ENCODE peak calls at places on chromosome 12, in six cellular contexts. X, L, Z, V, Y and N are unnamed samples.

GRCh38 chr12:88578821-88579518 is 1.3 kb downstream of the KITLG start:
- DNase-seq in X (no peak), Z (no peak), Y (no peak), V (no peak), L (no peak), N (no peak)

GRCh38 chr12:131116437-131117117 is 162.9 kb downstream of the ADGRD1 start:
- DNase-seq in L (no peak), X (peak), Y (no peak), V (no peak), Z (no peak), N (no peak)

GRCh38 chr12:19700969-19701368 is 261.7 kb downstream of the AEBP2 start:
- DNase-seq in V (no peak), X (no peak), Z (no peak), L (no peak), Y (no peak), N (no peak)

GRCh38 chr12:98653866-98654493 is 8.9 kb downstream of the APAF1 start:
- DNase-seq in L (no peak), Y (no peak), X (no peak), Z (peak), V (no peak), N (no peak)

GRCh38 chr12:46177842-46178608 is 90.8 kb downstream of the SLC38A1 start:
- DNase-seq in L (no peak), X (no peak), V (no peak), Y (no peak), Z (no peak), N (no peak)

GRCh38 chr12:91186189-91186588 is 3.6 kb upstream of the DCN start:
- DNase-seq in L (no peak), Y (no peak), Z (no peak), X (no peak), V (no peak), N (no peak)

GRCh38 chr12:79689041-79689476 is 1.7 kb downstream of the PAWR start:
- DNase-seq in X (no peak), Z (peak), Y (no peak), L (no peak), V (no peak), N (no peak)

GRCh38 chr12:65892905-65893304 is 68.6 kb downstream of the HMGA2 start:
- DNase-seq in Y (no peak), L (no peak), X (no peak), Z (no peak), V (no peak), N (no peak)

GRCh38 chr12:79689477-79690155 is 1.1 kb downstream of the PAWR start:
- DNase-seq in L (peak), Z (peak), Y (no peak), V (peak), X (peak), N (peak)

GRCh38 chr12:97336896-97337751 is 125.5 kb upstream of the RMST start:
- DNase-seq in Z (no peak), Y (no peak), L (no peak), X (no peak), V (no peak), N (no peak)

GRCh38 chr12:120879711-120880300 is 24.4 kb downstream of the SPPL3 start:
- DNase-seq in X (no peak), Y (no peak), V (no peak), L (no peak), Z (no peak), N (no peak)

GRCh38 chr12:92629349-92630065 is 73.3 kb upstream of the PLEKHG7 start:
- DNase-seq in V (no peak), Y (no peak), Z (no peak), L (no peak), X (no peak), N (no peak)

GRCh38 chr12:92973614-92974013 is 44.5 kb upstream of the EEA1 start:
- DNase-seq in V (no peak), Y (no peak), Z (no peak), L (no peak), X (no peak), N (no peak)

GRCh38 chr12:6868211-6869048 is 1.1 kb downstream of the TPI1 start:
- DNase-seq in L (no peak), V (no peak), Y (no peak), Z (peak), X (no peak), N (no peak)

GRCh38 chr12:97630875-97631274 is 168.3 kb downstream of the RMST start:
- DNase-seq in X (no peak), L (no peak), V (no peak), Y (no peak), Z (no peak), N (no peak)

GRCh38 chr12:65487679-65488078 is 209.2 kb downstream of the MSRB3 start:
- DNase-seq in L (no peak), Z (no peak), V (no peak), Y (no peak), X (no peak), N (no peak)

GRCh38 chr12:530308-530707 is 70.6 kb downstream of the B4GALNT3 start:
- DNase-seq in V (no peak), Z (no peak), Y (no peak), L (no peak), X (no peak), N (no peak)

GRCh38 chr12:28079539-28079938 is 107.0 kb upstream of the PTHLH start:
- DNase-seq in V (no peak), Z (no peak), Y (no peak), L (no peak), X (no peak), N (no peak)

GRCh38 chr12:28086521-28086920 is 103.7 kb upstream of the CCDC91 start:
- DNase-seq in L (no peak), V (no peak), X (no peak), Y (no peak), Z (no peak), N (no peak)

GRCh38 chr12:28088566-28089277 is 101.5 kb upstream of the CCDC91 start:
- DNase-seq in Y (no peak), L (no peak), Z (no peak), X (no peak), V (no peak), N (no peak)

GRCh38 chr12:28082101-28082500 is 108.2 kb upstream of the CCDC91 start:
- DNase-seq in L (no peak), Y (no peak), V (no peak), Z (no peak), X (no peak), N (no peak)

GRCh38 chr12:28083816-28084678 is 106.2 kb upstream of the CCDC91 start:
- DNase-seq in Y (no peak), L (no peak), X (no peak), Z (no peak), V (no peak), N (no peak)
- H3K27ac ChIP-seq in Y (no peak), L (peak), X (no peak), Z (no peak), V (no peak), N (peak)

GRCh38 chr12:57941165-57941894 is at the start of gene ATP23:
- DNase-seq in V (peak), X (peak), L (peak), Z (peak), Y (peak), N (peak)

GRCh38 chr12:57939291-57939690 is 2.1 kb upstream of the ATP23 start:
- DNase-seq in Z (no peak), X (no peak), L (no peak), Y (no peak), V (no peak), N (no peak)

GRCh38 chr12:57940052-57940914 is 1.1 kb upstream of the ATP23 start:
- DNase-seq in Z (peak), V (no peak), Y (no peak), L (no peak), X (no peak), N (no peak)

GRCh38 chr12:57943438-57944080 is 2.2 kb downstream of the ATP23 start:
- DNase-seq in L (no peak), Y (no peak), X (no peak), Z (peak), V (no peak), N (no peak)

GRCh38 chr12:57940915-57941164 is 527 bp upstream of the ATP23 start:
- DNase-seq in V (no peak), Y (no peak), L (no peak), Z (no peak), X (no peak), N (no peak)
- H3K4me3 ChIP-seq in V (peak), Y (peak), L (peak), Z (peak), X (peak), N (peak)

DNA sequence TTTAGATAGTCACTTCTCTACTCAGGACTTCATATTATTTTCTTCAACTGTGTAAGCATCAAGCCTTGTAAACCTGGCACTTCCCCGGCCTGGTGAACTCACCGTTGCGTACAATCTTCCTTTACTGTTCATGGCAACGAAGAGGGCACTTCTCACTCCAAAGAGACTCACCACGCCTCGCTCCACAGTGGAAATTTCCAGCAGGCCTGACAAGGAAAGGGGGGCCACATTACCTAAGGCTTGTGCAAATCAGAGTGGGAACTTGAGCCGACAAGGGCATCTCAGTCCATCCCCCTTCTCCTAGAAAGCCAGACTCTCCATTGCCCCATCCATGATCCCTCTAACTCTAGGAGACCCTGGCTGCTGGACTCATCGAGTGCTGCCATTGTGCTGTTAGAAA is 1.6 kb downstream of the FGF6 start:
- DNase-seq in L (no peak), Z (no peak), Y (no peak), X (no peak), V (no peak), N (no peak)
- TF ChIP-seq CTCF in L (no peak), Z (no peak), Y (no peak), X (no peak), V (no peak), N (no peak)

DNA sequence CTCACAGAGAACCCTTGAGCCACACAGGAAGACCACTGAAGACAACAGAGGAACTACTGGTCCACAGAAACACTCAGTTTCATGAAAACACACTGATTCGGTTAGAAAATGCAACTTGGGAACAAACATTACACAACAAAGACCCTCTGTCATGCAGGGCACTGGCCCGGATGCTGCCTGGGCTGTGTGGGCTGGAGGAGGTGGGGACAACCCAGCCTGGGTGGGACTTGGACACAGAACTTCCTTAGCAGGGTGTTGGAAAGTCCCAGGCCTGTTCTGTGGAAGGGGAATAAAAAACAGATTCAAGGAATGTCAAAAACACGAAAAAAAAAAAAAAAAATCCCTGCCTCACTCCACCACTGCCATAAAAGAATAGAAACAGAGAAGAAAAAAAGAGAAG is 181.0 kb downstream of the MON2 start:
- DNase-seq in Z (no peak), V (no peak), L (no peak), X (peak), Y (no peak), N (no peak)
- H3K27ac ChIP-seq in Z (no peak), V (no peak), L (no peak), X (no peak), Y (no peak), N (no peak)

DNA sequence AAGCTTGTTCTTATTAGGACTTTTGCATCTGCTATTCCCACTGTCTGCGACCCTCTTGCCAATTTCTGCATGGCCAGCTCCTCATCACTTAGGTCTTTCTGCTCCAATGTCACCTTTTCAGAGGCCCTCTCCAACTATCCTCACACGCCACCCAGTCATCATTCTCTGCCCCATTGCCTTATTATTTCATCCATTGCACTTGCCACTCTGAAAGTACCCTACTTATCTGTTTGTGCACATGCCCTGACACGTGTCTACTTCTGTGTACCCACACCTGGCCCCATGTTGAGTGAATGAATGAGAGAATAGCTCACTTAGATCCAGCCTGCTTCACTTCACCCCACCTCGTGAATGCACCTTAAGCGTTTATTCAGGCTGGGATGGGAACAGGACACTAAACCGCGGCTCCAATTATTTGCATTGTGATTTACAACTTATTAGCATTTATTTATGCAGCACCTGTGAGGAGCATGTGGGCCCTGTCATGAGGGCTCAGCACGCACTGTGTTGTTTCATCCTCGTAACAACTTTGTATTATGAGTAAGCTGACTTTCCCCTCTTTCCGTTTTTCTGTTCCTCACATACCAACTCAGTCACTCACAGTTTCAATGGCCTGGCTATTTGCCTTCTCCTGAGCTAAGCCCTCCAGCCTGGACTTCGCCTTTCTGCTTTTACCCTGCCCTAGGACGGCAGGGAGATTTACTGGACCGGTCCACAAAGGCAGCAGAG is 218.9 kb upstream of the TBX3 start:
- DNase-seq in Z (no peak), V (no peak), X (no peak), Y (no peak), L (no peak), N (no peak)
- H3K4me3 ChIP-seq in Z (no peak), V (no peak), X (no peak), Y (no peak), L (no peak), N (no peak)

GRCh38 chr12:106897082-106897481 is 58.6 kb upstream of the TMEM263 start:
- DNase-seq in L (no peak), Y (no peak), V (no peak), Z (no peak), X (no peak), N (no peak)
- TF ChIP-seq CTCF in L (no peak), Y (no peak), V (no peak), Z (no peak), X (no peak), N (no peak)

GRCh38 chr12:50188875-50189575 is 21.9 kb upstream of the CERS5 start:
- DNase-seq in Z (peak), L (no peak), V (no peak), X (no peak), Y (no peak), N (no peak)
- H3K27ac ChIP-seq in Z (no peak), L (peak), V (no peak), X (peak), Y (peak), N (peak)

DNA sequence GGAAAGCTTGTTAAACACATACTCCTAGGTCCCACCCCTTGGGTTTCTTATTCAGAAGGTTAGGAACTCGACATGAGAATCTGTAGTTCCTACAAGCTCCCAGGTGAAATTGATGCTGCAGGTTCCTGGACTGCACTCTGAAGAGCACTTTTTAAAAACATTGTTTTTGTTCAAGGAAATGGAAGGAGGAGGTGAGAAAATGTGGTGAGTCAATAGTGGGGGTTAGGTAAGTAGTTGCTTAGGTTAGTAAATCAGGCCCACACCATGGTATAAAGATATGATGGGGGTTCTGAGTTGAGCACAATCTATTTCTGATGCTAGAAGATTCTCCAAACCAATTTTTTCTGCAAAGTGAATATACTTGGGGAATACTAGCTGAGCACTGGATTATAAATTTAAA is 450.3 kb downstream of the CCDC91 start:
- DNase-seq in Y (no peak), X (no peak), Z (no peak), V (no peak), L (no peak), N (no peak)
- H3K4me3 ChIP-seq in Y (no peak), X (no peak), Z (no peak), V (no peak), L (no peak), N (no peak)

DNA sequence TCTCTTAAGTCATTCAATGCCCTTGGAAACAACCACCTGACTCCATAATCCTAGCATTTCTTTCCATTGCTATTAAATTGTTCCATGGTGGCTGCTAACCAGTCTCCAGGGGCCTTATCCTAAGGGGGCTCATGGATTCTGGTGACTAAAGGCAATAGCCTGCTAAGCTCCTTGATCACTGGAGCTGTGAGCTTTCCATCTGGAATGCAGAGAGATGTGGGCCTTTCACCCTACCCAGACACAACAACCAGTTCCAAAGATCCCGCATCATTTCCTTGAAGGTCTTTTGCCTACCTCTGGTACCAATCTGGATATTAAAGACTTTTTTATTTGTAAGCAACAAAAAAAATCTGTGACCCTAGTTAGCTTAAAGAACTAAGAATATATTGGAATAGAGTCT is 32.9 kb downstream of the NDUFA12 start:
- DNase-seq in Y (no peak), V (no peak), L (no peak), Z (no peak), X (no peak), N (no peak)
- TF ChIP-seq CTCF in Y (no peak), V (no peak), L (no peak), Z (no peak), X (no peak), N (no peak)